ENCODE peak calls at places on chromosomes 1 and 21, in four cellular contexts. One of them, this sample, is unnamed.

GRCh38 chr1:156586892-156587477 is 4.6 kb upstream of the NAXE start:
- DNase-seq in HepG2: no peak
- DNase-seq in H1: no peak
- DNase-seq in GM12878: no peak
- DNase-seq in this sample: no peak

GRCh38 chr1:58848818-58849411 is 65.1 kb upstream of the JUN start:
- DNase-seq in H1: peak; percentile 36
- DNase-seq in GM12878: no peak
- DNase-seq in HepG2: peak; percentile 25
- DNase-seq in this sample: peak; percentile 36

GRCh38 chr1:57360846-57361407 is 62.9 kb downstream of the DAB1 start:
- DNase-seq in GM12878: no peak
- DNase-seq in H1: no peak
- DNase-seq in HepG2: no peak
- DNase-seq in this sample: no peak

GRCh38 chr21:36065497-36066036 is 4.3 kb upstream of the CBR1 start:
- DNase-seq in GM12878: no peak
- DNase-seq in H1: no peak
- DNase-seq in HepG2: peak; percentile 72
- DNase-seq in this sample: no peak

GRCh38 chr1:178055779-178056471 is 38.0 kb upstream of the RASAL2 start:
- DNase-seq in H1: no peak
- DNase-seq in GM12878: peak; percentile 32
- DNase-seq in HepG2: peak; percentile 81
- DNase-seq in this sample: no peak

GRCh38 chr1:11550664-11551283 is 71.8 kb downstream of the DISP3 start:
- DNase-seq in HepG2: peak; percentile 68
- DNase-seq in GM12878: no peak
- DNase-seq in H1: peak; percentile 56
- DNase-seq in this sample: peak; percentile 77

GRCh38 chr1:175857756-175858155 is 114.4 kb upstream of the TNR start:
- DNase-seq in H1: no peak
- DNase-seq in GM12878: no peak
- DNase-seq in HepG2: no peak
- DNase-seq in this sample: no peak

GRCh38 chr1:166999090-166999489 is 10.0 kb downstream of the MAEL start:
- DNase-seq in HepG2: no peak
- DNase-seq in GM12878: no peak
- DNase-seq in H1: no peak
- DNase-seq in this sample: no peak

GRCh38 chr1:17251699-17252376 is 2.9 kb downstream of the PADI3 start:
- DNase-seq in HepG2: no peak
- DNase-seq in H1: no peak
- DNase-seq in GM12878: no peak
- DNase-seq in this sample: no peak

GRCh38 chr1:22024485-22025367 is 23.3 kb downstream of the CELA3A start:
- DNase-seq in GM12878: no peak
- DNase-seq in HepG2: peak; percentile 72
- DNase-seq in H1: no peak
- DNase-seq in this sample: no peak

GRCh38 chr21:33383056-33383888 is 19.9 kb upstream of the IFNGR2 start:
- DNase-seq in GM12878: peak; percentile 98
- DNase-seq in H1: no peak
- DNase-seq in HepG2: peak; percentile 91
- DNase-seq in this sample: no peak

GRCh38 chr1:199113265-199113869 is 474.5 kb downstream of the PTPRC start:
- DNase-seq in GM12878: peak; percentile 43
- DNase-seq in H1: peak; percentile 38
- DNase-seq in HepG2: peak; percentile 10
- DNase-seq in this sample: peak; percentile 61

GRCh38 chr1:177780096-177780700 is 189.7 kb downstream of the SEC16B start:
- DNase-seq in HepG2: peak; percentile 63
- DNase-seq in GM12878: no peak
- DNase-seq in H1: peak; percentile 36
- DNase-seq in this sample: peak; percentile 64

GRCh38 chr1:199029401-199029800 is 390.6 kb downstream of the PTPRC start:
- DNase-seq in HepG2: no peak
- DNase-seq in H1: no peak
- DNase-seq in GM12878: no peak
- DNase-seq in this sample: no peak

GRCh38 chr1:56819393-56819899 is at the start of gene FYB2:
- DNase-seq in HepG2: peak; percentile 28
- DNase-seq in H1: no peak
- DNase-seq in GM12878: no peak
- DNase-seq in this sample: no peak

GRCh38 chr1:91076834-91077233 is 55.0 kb upstream of the ZNF644 start:
- DNase-seq in H1: no peak
- DNase-seq in HepG2: no peak
- DNase-seq in GM12878: no peak
- DNase-seq in this sample: no peak

GRCh38 chr1:98034505-98034904 is 113.7 kb upstream of the DPYD start:
- DNase-seq in HepG2: no peak
- DNase-seq in H1: no peak
- DNase-seq in GM12878: no peak
- DNase-seq in this sample: no peak

GRCh38 chr1:190019717-190020116 is 457.9 kb downstream of the BRINP3 start:
- DNase-seq in H1: no peak
- DNase-seq in GM12878: no peak
- DNase-seq in HepG2: no peak
- DNase-seq in this sample: no peak

GRCh38 chr1:242784074-242784473 is 259.6 kb upstream of the PLD5 start:
- DNase-seq in H1: no peak
- DNase-seq in HepG2: no peak
- DNase-seq in GM12878: no peak
- DNase-seq in this sample: no peak

GRCh38 chr1:234638832-234639799 is 29.1 kb upstream of the IRF2BP2 start:
- DNase-seq in GM12878: no peak
- DNase-seq in HepG2: peak; percentile 98
- DNase-seq in H1: no peak
- DNase-seq in this sample: no peak

GRCh38 chr1:4054957-4055676 is 155.0 kb upstream of the C1orf174 start:
- DNase-seq in GM12878: no peak
- DNase-seq in H1: no peak
- DNase-seq in HepG2: no peak
- DNase-seq in this sample: no peak

GRCh38 chr1:167440345-167440744 is 78.0 kb downstream of the CD247 start:
- DNase-seq in H1: no peak
- DNase-seq in HepG2: no peak
- DNase-seq in GM12878: no peak
- DNase-seq in this sample: no peak

GRCh38 chr1:39044762-39045161 is 18.6 kb downstream of the NDUFS5 start:
- DNase-seq in H1: no peak
- DNase-seq in GM12878: no peak
- DNase-seq in HepG2: no peak
- DNase-seq in this sample: no peak

GRCh38 chr1:23799570-23800395 is 771 bp downstream of the GALE start:
- DNase-seq in GM12878: no peak
- DNase-seq in HepG2: peak; percentile 61
- DNase-seq in H1: no peak
- DNase-seq in this sample: no peak

GRCh38 chr1:29603622-29604021 is 367.3 kb downstream of the PTPRU start:
- DNase-seq in H1: no peak
- DNase-seq in HepG2: no peak
- DNase-seq in GM12878: no peak
- DNase-seq in this sample: no peak

GRCh38 chr1:152585586-152585985 is 5.3 kb upstream of the LCE3D start:
- DNase-seq in H1: no peak
- DNase-seq in GM12878: no peak
- DNase-seq in HepG2: no peak
- DNase-seq in this sample: no peak

GRCh38 chr21:45228171-45228641 is 59.5 kb downstream of the POFUT2 start:
- DNase-seq in HepG2: peak; percentile 12
- DNase-seq in GM12878: no peak
- DNase-seq in H1: no peak
- DNase-seq in this sample: peak; percentile 54

GRCh38 chr1:230548357-230548756 is 93.9 kb upstream of the COG2 start:
- DNase-seq in HepG2: no peak
- DNase-seq in H1: no peak
- DNase-seq in GM12878: no peak
- DNase-seq in this sample: no peak

GRCh38 chr21:37503848-37504467 is 137.4 kb downstream of the DYRK1A start:
- DNase-seq in GM12878: no peak
- DNase-seq in H1: no peak
- DNase-seq in HepG2: peak; percentile 8
- DNase-seq in this sample: no peak

GRCh38 chr1:40377512-40377911 is 4.0 kb downstream of the SMAP2 start:
- DNase-seq in GM12878: no peak
- DNase-seq in HepG2: no peak
- DNase-seq in H1: no peak
- DNase-seq in this sample: no peak

GRCh38 chr21:44429894-44430293 is 25.4 kb upstream of the LRRC3 start:
- DNase-seq in GM12878: no peak
- DNase-seq in HepG2: no peak
- DNase-seq in H1: no peak
- DNase-seq in this sample: no peak

GRCh38 chr1:15328785-15329480 is 80.8 kb upstream of the EFHD2 start:
- DNase-seq in GM12878: no peak
- DNase-seq in H1: no peak
- DNase-seq in HepG2: no peak
- DNase-seq in this sample: no peak

GRCh38 chr1:22855668-22856606 is 116.7 kb downstream of the LACTBL1 start:
- DNase-seq in HepG2: no peak
- DNase-seq in GM12878: no peak
- DNase-seq in H1: no peak
- DNase-seq in this sample: no peak

GRCh38 chr1:41368801-41369200 is 7.6 kb downstream of the FOXO6 start:
- DNase-seq in H1: no peak
- DNase-seq in GM12878: no peak
- DNase-seq in HepG2: no peak
- DNase-seq in this sample: no peak

GRCh38 chr1:35463232-35463631 is 94.0 kb downstream of the KIAA0319L start:
- DNase-seq in GM12878: no peak
- DNase-seq in HepG2: no peak
- DNase-seq in H1: no peak
- DNase-seq in this sample: no peak

GRCh38 chr1:35460796-35461195 is 96.4 kb downstream of the KIAA0319L start:
- DNase-seq in GM12878: no peak
- DNase-seq in HepG2: no peak
- DNase-seq in H1: no peak
- DNase-seq in this sample: no peak

GRCh38 chr1:35466120-35466519 is 91.1 kb downstream of the KIAA0319L start:
- DNase-seq in H1: no peak
- DNase-seq in HepG2: no peak
- DNase-seq in GM12878: no peak
- DNase-seq in this sample: no peak

GRCh38 chr1:35461966-35462651 is 95.1 kb downstream of the KIAA0319L start:
- DNase-seq in GM12878: peak; percentile 59
- DNase-seq in H1: no peak
- DNase-seq in HepG2: no peak
- DNase-seq in this sample: no peak
- H3K9ac ChIP-seq in GM12878: no peak overlapping the region
- H3K9ac ChIP-seq in H1: no peak overlapping the region
- H3K9ac ChIP-seq in HepG2: no peak overlapping the region
- H3K9ac ChIP-seq in this sample: no peak overlapping the region

GRCh38 chr1:119372493-119373086 is 4.0 kb downstream of the HAO2 start:
- DNase-seq in HepG2: peak; percentile 70
- DNase-seq in GM12878: no peak
- DNase-seq in H1: no peak
- DNase-seq in this sample: peak; percentile 73

GRCh38 chr1:119374208-119374877 is 5.8 kb downstream of the HAO2 start:
- DNase-seq in HepG2: no peak
- DNase-seq in H1: no peak
- DNase-seq in GM12878: no peak
- DNase-seq in this sample: no peak

GRCh38 chr1:119375366-119375765 is 6.8 kb downstream of the HAO2 start:
- DNase-seq in GM12878: no peak
- DNase-seq in H1: no peak
- DNase-seq in HepG2: no peak
- DNase-seq in this sample: no peak

GRCh38 chr1:119371800-119372199 is 3.2 kb downstream of the HAO2 start:
- DNase-seq in H1: no peak
- DNase-seq in HepG2: peak; percentile 16
- DNase-seq in GM12878: no peak
- DNase-seq in this sample: no peak

GRCh38 chr1:119373465-119373864 is 4.9 kb downstream of the HAO2 start:
- DNase-seq in H1: no peak
- DNase-seq in HepG2: no peak
- DNase-seq in GM12878: no peak
- DNase-seq in this sample: no peak
- TF ChIP-seq SUZ12 in H1: no peak
- TF ChIP-seq SUZ12 in HepG2: no peak
- TF ChIP-seq SUZ12 in GM12878: no peak
- TF ChIP-seq SUZ12 in this sample: no peak

DNA sequence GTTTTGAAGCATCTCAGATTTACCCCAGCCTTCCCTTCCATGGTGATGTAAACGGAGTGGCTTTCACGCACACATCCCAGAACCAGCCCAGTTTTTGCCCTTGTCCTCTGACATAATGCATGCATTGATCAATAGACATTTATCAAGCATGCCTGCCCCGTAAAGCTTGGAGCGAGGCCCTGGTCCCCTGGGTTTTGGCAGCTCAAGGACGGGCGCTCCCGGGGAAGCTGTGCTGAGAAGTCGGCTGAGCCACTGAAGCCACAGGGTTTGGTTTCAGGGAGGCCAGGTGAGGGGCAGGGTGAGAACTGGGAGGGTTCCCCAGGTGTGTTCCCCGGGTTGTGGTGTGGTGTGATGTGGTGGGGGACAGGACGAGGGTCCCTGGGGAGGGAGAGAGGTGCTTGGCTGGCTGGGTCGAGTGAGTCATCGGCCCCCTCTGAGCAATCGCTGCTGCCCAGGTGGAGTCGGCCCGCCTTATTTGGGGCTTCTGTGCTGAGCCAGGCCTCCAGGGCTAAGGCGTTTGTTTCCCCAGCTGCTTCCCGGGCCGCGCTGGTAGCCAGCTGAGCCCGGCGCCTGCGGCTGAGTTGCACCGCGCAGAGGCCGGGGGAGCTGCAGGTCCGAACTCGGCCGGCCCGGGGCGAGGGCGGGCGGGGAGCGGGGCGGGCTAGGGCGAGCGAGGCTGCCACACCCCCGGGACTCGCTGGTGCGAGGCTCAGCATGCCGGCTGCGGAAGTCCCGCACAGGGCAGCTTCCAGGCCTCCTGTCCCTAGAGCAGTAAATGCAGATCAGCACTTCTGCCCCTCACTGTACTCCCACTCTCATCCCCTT is 23.6 kb downstream of the ATP2B4 start:
- DNase-seq in HepG2: no peak
- DNase-seq in GM12878: no peak
- DNase-seq in H1: peak; percentile 38
- DNase-seq in this sample: peak; percentile 79
- H3K9ac ChIP-seq in HepG2: no peak overlapping the region
- H3K9ac ChIP-seq in GM12878: peak overlapping the region; percentile 22
- H3K9ac ChIP-seq in H1: peak overlapping the region; percentile 25
- H3K9ac ChIP-seq in this sample: peak overlapping the region; percentile 67

GRCh38 chr1:207461649-207462048 is 7.5 kb downstream of the CR2 start:
- DNase-seq in HepG2: no peak
- DNase-seq in H1: no peak
- DNase-seq in GM12878: no peak
- DNase-seq in this sample: no peak

GRCh38 chr1:207459008-207459407 is 4.9 kb downstream of the CR2 start:
- DNase-seq in GM12878: no peak
- DNase-seq in H1: no peak
- DNase-seq in HepG2: no peak
- DNase-seq in this sample: no peak

GRCh38 chr1:207462535-207462934 is 8.4 kb downstream of the CR2 start:
- DNase-seq in HepG2: no peak
- DNase-seq in H1: no peak
- DNase-seq in GM12878: no peak
- DNase-seq in this sample: no peak

GRCh38 chr1:207463571-207463970 is 9.4 kb downstream of the CR2 start:
- DNase-seq in GM12878: no peak
- DNase-seq in H1: no peak
- DNase-seq in HepG2: no peak
- DNase-seq in this sample: no peak

GRCh38 chr1:207463021-207463420 is 8.9 kb downstream of the CR2 start:
- DNase-seq in H1: no peak
- DNase-seq in GM12878: no peak
- DNase-seq in HepG2: no peak
- DNase-seq in this sample: no peak
- TF ChIP-seq SUZ12 in H1: no peak
- TF ChIP-seq SUZ12 in GM12878: no peak
- TF ChIP-seq SUZ12 in HepG2: no peak
- TF ChIP-seq SUZ12 in this sample: no peak

This sample was measured in NT2/D1.